ENCODE peak calls at places on chromosomes 12 and 14, in seven cellular contexts. W is HCT116, U is Caco-2, Y is heart right ventricle, H is IMR-90, G is fibroblast of lung, C is SK-N-SH. R is an unnamed sample.

GRCh38 chr12:47312147-47312546 is 232.4 kb upstream of the AMIGO2 start:
- DNase-seq in W (no peak), U (no peak), Y (no peak), H (no peak), G (no peak), C (no peak), R (no peak)

GRCh38 chr14:101961011-101961721 is 3.2 kb upstream of the DYNC1H1 start:
- DNase-seq in W (peak), U (peak), Y (peak), H (peak), G (peak), C (peak), R (peak)

GRCh38 chr12:54725233-54725843 is 77.2 kb upstream of the DCD start:
- DNase-seq in W (peak), U (no peak), Y (no peak), H (no peak), G (no peak), C (no peak), R (peak)

GRCh38 chr12:12562016-12562483 is 613 bp downstream of the DUSP16 start:
- DNase-seq in W (no peak), U (no peak), Y (peak), H (peak), G (peak), C (no peak), R (no peak)

GRCh38 chr14:100604126-100604501 is 16.9 kb upstream of the BEGAIN start:
- DNase-seq in W (no peak), U (peak), Y (no peak), H (no peak), G (no peak), C (peak), R (no peak)

GRCh38 chr12:108664338-108665258 is 30.9 kb upstream of the SELPLG start:
- DNase-seq in W (peak), U (peak), Y (peak), H (peak), G (peak), C (peak), R (peak)

GRCh38 chr12:1174659-1175058 is 183.6 kb downstream of the ERC1 start:
- DNase-seq in W (no peak), U (no peak), Y (no peak), H (no peak), G (no peak), C (no peak), R (no peak)

GRCh38 chr12:121033625-121034349 is 5.3 kb downstream of the OASL start:
- DNase-seq in W (peak), U (no peak), Y (no peak), H (no peak), G (peak), C (no peak), R (peak)

GRCh38 chr12:51441583-51441982 is 17.0 kb downstream of the SLC4A8 start:
- DNase-seq in W (no peak), U (no peak), Y (no peak), H (peak), G (peak), C (no peak), R (peak)

GRCh38 chr12:42810006-42810405 is 220.5 kb upstream of the PRICKLE1 start:
- DNase-seq in W (no peak), U (no peak), Y (no peak), H (no peak), G (peak), C (no peak), R (no peak)

GRCh38 chr14:20857630-20858261 is 33.4 kb upstream of the RNASE3 start:
- DNase-seq in W (peak), U (peak), Y (peak), H (peak), G (peak), C (peak), R (peak)

GRCh38 chr12:120720972-120721801 is 4.4 kb upstream of the ACADS start:
- DNase-seq in W (no peak), U (no peak), Y (no peak), H (no peak), G (no peak), C (no peak), R (no peak)

GRCh38 chr14:69428289-69428998 is 30.0 kb downstream of the SLC39A9 start:
- DNase-seq in W (no peak), U (no peak), Y (no peak), H (no peak), G (no peak), C (no peak), R (no peak)

GRCh38 chr14:71703477-71703876 is 228.8 kb upstream of the RGS6 start:
- DNase-seq in W (no peak), U (no peak), Y (peak), H (peak), G (peak), C (no peak), R (peak)

GRCh38 chr12:3084742-3085141 is 7.6 kb downstream of the TSPAN9 start:
- DNase-seq in W (no peak), U (no peak), Y (no peak), H (no peak), G (no peak), C (no peak), R (no peak)

GRCh38 chr14:95531473-95531872 is 3.4 kb upstream of the GLRX5 start:
- DNase-seq in W (no peak), U (no peak), Y (no peak), H (peak), G (peak), C (no peak), R (peak)

GRCh38 chr14:55328317-55328716 is 57.1 kb downstream of the FBXO34 start:
- DNase-seq in W (no peak), U (no peak), Y (no peak), H (peak), G (peak), C (no peak), R (peak)

GRCh38 chr14:68376067-68376810 is 416.6 kb downstream of the ZFP36L1 start:
- DNase-seq in W (no peak), U (no peak), Y (no peak), H (no peak), G (peak), C (no peak), R (no peak)

GRCh38 chr12:19778822-19779221 is 339.5 kb downstream of the AEBP2 start:
- DNase-seq in W (no peak), U (no peak), Y (no peak), H (no peak), G (no peak), C (no peak), R (no peak)
- TF ChIP-seq CTCF in W (no peak), U (no peak), Y (no peak), H (no peak), G (no peak), C (no peak), R (peak)

DNA sequence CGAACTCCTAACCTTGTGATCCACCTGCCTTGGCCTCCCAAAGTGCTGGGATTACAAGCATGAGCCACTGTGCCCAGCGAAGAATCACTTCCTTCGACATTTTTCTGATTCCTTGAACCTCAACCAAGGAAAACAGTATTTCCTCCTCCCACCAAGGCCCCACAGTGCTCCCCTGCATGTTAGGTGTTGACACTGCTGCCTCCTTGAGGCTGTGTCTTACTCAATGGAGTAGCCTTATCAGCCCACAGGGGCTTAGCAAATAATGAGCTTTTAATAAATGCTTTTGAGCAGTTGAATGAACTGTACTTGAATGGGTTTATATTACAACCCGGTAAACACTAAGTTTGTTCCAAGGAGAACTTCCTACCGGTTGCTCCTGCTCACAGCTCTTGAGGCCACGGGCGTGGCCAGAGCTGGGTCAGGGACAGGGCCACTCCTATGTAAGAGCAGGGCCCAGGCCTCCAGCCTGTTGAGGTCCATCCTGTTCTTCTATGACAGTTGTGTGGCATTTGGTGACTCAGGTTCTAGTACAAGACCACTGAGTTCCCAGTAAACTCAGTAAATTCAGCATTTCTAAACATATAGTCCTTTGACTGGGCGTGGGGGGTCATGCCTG is 36.8 kb upstream of the TUBA1A start:
- DNase-seq in W (no peak), U (no peak), Y (no peak), H (peak), G (peak), C (no peak), R (peak)
- TF ChIP-seq CTCF in W (no peak), U (no peak), Y (peak), H (peak), G (peak), C (peak), R (peak)

GRCh38 chr14:99066378-99066777 is 205.6 kb downstream of the BCL11B start:
- DNase-seq in W (no peak), U (no peak), Y (no peak), H (no peak), G (no peak), C (no peak), R (no peak)

GRCh38 chr14:99063620-99064225 is 208.3 kb downstream of the BCL11B start:
- DNase-seq in W (no peak), U (no peak), Y (no peak), H (no peak), G (no peak), C (no peak), R (no peak)

GRCh38 chr14:99065551-99065950 is 206.4 kb downstream of the BCL11B start:
- DNase-seq in W (no peak), U (no peak), Y (no peak), H (no peak), G (no peak), C (no peak), R (no peak)

GRCh38 chr14:99062772-99063418 is 209.1 kb downstream of the BCL11B start:
- DNase-seq in W (no peak), U (no peak), Y (no peak), H (no peak), G (no peak), C (no peak), R (no peak)

DNA sequence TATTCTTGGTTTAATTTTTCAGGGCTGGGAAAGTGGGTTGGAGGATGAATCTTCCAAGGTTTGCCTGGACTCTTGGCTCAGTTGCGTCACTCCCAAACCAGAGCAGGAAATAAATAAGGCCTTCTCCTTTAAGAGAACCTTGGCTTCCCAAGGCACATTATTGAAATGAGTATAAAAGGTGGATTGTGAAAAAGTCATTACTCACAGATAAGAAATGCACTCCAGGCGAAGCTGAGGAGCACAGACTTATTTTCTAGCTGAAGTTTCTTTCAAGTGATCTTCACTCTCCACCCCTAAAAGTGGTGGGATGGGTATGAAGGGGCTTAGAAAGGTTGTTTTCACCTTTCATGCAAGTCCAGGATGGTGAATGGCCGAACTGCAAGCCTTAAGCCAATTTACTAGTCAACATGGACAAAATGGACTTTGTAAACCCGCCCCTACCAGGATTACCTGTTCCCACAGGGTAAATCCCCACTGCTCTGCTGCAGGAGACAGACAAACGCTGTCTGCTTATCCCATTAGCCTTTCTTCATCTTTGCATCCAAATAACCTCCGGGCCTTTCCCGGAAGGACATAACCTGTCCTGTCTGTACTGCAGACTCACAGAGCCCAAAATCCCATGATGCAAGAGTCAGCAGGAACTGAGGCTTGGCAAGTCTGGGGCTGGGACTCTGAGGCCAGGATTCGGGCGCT is 207.6 kb downstream of the BCL11B start:
- DNase-seq in W (no peak), U (no peak), Y (no peak), H (no peak), G (peak), C (no peak), R (no peak)
- TF ChIP-seq CTCF in W (no peak), U (no peak), Y (no peak), H (no peak), G (no peak), C (no peak), R (no peak)

DNA sequence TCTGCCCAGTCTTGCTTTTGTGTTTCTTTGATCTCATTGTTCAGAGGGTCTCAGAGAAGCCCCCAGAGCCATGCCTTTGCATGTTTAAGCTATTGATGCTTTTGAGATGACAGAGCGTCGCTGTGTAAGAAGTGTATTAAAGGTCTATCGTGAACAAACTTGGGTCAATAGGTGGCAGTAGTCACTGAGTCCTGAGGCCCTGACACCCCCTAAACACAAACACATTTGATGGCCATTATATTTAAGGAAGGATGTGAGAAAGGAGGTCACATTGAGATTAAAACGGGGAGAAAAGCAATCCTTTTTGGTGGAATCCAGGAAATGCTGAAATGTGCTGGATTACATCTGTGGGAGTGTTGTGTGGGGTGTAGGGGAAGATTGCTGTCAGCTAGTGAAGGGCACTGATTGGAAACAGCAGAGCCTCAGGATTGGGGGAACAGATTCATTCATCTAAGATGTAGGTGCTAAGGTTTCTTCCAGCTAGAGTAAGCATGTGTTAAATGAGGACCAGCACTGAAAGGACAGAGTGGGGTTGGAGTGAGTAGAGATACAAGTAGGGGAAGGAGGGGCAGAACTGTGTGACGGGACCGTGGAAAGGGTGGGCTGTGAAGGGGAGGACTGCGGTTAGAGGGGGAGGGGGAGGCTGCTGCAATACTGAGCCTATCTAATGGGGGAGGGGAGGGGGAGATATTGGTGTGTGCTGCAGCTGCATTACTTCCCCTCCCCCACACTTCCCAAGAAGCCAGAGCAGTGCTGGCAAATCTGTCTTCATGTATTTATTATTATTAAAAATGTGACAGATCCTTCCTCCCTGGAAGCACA is 12.7 kb downstream of the NGDN start:
- DNase-seq in W (no peak), U (no peak), Y (no peak), H (no peak), G (no peak), C (peak), R (no peak)
- TF ChIP-seq CTCF in W (no peak), U (no peak), Y (no peak), H (no peak), G (no peak), C (peak), R (no peak)

DNA sequence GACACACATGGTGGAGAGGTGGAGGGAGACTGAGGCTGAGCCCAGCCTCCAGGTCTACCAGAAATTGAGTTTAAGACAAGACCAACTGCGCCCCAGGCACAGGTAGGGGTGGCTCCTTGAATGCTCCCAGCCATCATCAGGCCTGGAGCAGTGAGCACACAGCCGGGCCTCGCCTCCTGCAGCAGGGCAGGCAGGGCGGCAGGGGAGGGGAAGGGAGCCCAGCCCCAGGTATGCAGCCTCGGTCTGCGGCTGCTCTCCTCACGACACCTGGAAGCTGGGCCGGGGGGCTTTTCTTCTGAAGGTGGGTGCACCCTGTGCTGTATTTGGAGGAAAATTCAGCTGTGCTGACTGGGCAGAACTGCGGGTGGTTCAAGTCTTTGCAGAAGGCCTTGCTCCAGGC is 29.5 kb upstream of the TDRD9 start:
- DNase-seq in W (no peak), U (no peak), Y (no peak), H (no peak), G (no peak), C (no peak), R (no peak)
- TF ChIP-seq CTCF in W (no peak), U (no peak), Y (no peak), H (no peak), G (no peak), C (no peak), R (no peak)

GRCh38 chr12:62282375-62282774 is 22.2 kb downstream of the USP15 start:
- DNase-seq in W (no peak), U (no peak), Y (no peak), H (no peak), G (no peak), C (no peak), R (no peak)
- TF ChIP-seq CTCF in W (no peak), U (no peak), Y (no peak), H (no peak), G (no peak), C (no peak), R (no peak)

GRCh38 chr12:90954921-90955320 is at the start of gene CCER1:
- DNase-seq in W (no peak), U (no peak), Y (no peak), H (no peak), G (no peak), C (peak), R (no peak)

GRCh38 chr12:90951418-90952110 is 3.4 kb downstream of the CCER1 start:
- DNase-seq in W (no peak), U (no peak), Y (no peak), H (no peak), G (no peak), C (no peak), R (no peak)

GRCh38 chr12:90958995-90959394 is 4.0 kb upstream of the CCER1 start:
- DNase-seq in W (no peak), U (no peak), Y (no peak), H (peak), G (no peak), C (no peak), R (peak)

GRCh38 chr12:90954428-90954827 is 548 bp downstream of the CCER1 start:
- DNase-seq in W (no peak), U (no peak), Y (no peak), H (no peak), G (no peak), C (no peak), R (no peak)

DNA sequence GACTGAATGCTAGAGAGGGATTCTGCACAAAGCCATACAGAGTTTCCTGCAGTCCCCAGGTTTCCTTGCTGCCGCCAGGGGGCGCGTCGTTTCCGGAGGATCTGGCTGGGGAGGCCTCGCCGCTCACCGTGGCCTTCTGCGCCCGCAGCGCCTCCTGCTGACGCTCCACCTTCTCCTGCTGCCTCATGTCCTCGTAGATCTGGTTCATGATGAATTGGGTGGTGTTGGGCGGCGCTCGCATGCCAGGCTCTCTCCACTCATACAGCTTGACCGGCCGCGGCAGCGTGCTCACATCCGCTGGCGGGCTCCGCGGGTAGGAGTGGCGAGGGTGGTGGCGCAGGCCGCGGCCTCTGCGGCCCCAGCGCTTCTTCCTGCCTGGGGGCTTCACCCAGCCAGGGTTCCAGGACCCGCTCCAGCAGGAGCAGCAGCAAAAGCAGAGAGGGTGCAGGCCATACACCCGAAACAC is 987 bp downstream of the CCER1 start:
- DNase-seq in W (no peak), U (no peak), Y (no peak), H (no peak), G (no peak), C (no peak), R (no peak)
- TF ChIP-seq CTCF in W (no peak), U (no peak), Y (peak), H (no peak), G (peak), C (no peak), R (peak)

GRCh38 chr14:73283592-73284379 is 46.5 kb downstream of the PAPLN start:
- DNase-seq in W (no peak), U (no peak), Y (no peak), H (peak), G (peak), C (no peak), R (peak)
- TF ChIP-seq CTCF in W (peak), U (no peak), Y (peak), H (peak), G (peak), C (peak), R (peak)